ENCODE peak calls at places on chromosomes 3 and 15, in six cellular contexts. W, L, E, P, A and S are unnamed samples. For H3K4me1, the result is how much of the 10 kb centered on the place peaks cover.

GRCh38 chr3:119494597-119494996 is 3.8 kb upstream of the TIMMDC1 start:
- DNase-seq in W (no peak), L (peak), E (no peak), P (no peak), A (no peak), S (no peak)

GRCh38 chr3:9884555-9885165 is 4.6 kb upstream of the CIDEC start:
- DNase-seq in W (peak), L (peak), E (no peak), P (no peak), A (peak), S (no peak)

GRCh38 chr3:125078961-125079674 is 23.3 kb upstream of the HEG1 start:
- DNase-seq in W (no peak), L (no peak), E (no peak), P (no peak), A (no peak), S (no peak)

GRCh38 chr15:74196175-74196574 is 6.4 kb downstream of the STRA6 start:
- DNase-seq in W (no peak), L (peak), E (peak), P (no peak), A (no peak), S (peak)

GRCh38 chr15:61426466-61426865 is 197.4 kb upstream of the RORA start:
- DNase-seq in W (no peak), L (no peak), E (no peak), P (no peak), A (no peak), S (no peak)

GRCh38 chr3:41688595-41689380 is 273.1 kb downstream of the ULK4 start:
- DNase-seq in W (no peak), L (no peak), E (no peak), P (no peak), A (no peak), S (no peak)

GRCh38 chr15:25641762-25642161 is 202.9 kb upstream of the UBE3A start:
- DNase-seq in W (no peak), L (no peak), E (no peak), P (no peak), A (no peak), S (no peak)

GRCh38 chr3:177603137-177603603 is 405.9 kb upstream of the TBL1XR1 start:
- DNase-seq in W (no peak), L (no peak), E (no peak), P (no peak), A (no peak), S (no peak)

GRCh38 chr3:38755130-38755529 is 60.9 kb downstream of the SCN10A start:
- DNase-seq in W (no peak), L (no peak), E (no peak), P (no peak), A (no peak), S (no peak)

GRCh38 chr3:38758557-38758956 is 57.5 kb downstream of the SCN10A start:
- DNase-seq in W (no peak), L (no peak), E (no peak), P (peak), A (no peak), S (no peak)

DNA sequence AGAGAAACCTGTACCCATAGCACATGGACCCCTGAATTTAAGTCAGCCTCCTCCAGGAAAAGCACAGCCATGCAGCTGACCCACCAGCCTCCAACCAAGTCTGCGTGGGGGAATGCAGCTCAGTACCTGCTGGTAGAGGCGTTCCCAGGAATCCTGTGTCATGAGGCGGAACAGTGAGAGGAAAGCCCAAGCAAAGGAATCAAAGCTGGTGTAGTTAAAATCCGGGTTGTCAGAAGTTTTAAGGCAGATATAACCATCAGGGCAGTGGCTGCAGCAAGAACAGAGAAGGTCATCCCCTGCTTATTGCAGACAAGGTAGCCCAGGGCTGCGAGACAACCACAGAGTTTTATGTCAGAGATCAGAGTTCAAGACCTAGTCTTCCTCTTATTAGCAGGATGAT is 59.1 kb downstream of the SCN10A start:
- DNase-seq in W (no peak), L (no peak), E (no peak), P (no peak), A (no peak), S (no peak)
- H3K4me1 ChIP-seq in W (under half), L (under half), E (under half), P (under half), A (under half), S (under half)

DNA sequence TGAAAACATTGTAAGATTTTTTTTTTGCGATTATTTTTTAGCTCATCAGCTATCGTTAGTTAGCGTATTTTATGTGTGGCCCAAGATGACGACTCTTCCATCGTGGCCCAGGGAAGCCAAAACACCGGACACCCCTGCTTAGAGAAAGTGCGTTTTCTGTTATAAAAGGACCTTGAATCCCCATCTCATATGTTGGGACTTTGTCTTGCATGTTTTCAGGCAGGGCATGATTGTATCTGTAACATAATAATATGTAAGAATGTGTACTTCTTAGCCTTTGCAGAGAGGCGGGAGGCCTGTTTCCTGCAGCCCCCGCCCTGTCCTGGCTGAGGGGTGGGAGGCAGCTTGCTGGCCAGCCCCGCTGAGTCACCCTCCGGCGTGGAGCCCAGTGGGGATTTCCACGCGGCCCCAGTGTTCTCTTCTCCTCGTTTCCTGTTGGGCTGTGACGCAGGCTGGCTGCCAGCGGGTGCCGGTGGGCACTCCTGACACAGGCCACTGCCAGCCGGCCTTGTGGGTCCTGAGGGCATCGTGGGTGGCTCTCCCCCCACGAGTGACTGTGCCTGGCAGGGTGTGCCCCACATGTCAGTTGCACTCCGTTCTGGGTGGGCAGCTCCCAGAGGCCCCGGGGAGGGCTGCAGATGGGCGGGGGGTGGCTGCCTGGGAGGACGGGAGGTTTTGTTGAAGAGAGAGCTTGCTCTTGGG is 55.6 kb downstream of the SMAD3 start:
- DNase-seq in W (peak), L (peak), E (peak), P (peak), A (peak), S (peak)
- TF ChIP-seq EP300 in W (no peak), L (peak), E (peak), P (no peak), A (peak), S (no peak)

GRCh38 chr3:69292959-69293574 is 92.8 kb downstream of the FRMD4B start:
- DNase-seq in W (no peak), L (no peak), E (no peak), P (no peak), A (no peak), S (no peak)
- H3K4me1 ChIP-seq in W (under half), L (under half), E (under half), P (under half), A (under half), S (under half)

DNA sequence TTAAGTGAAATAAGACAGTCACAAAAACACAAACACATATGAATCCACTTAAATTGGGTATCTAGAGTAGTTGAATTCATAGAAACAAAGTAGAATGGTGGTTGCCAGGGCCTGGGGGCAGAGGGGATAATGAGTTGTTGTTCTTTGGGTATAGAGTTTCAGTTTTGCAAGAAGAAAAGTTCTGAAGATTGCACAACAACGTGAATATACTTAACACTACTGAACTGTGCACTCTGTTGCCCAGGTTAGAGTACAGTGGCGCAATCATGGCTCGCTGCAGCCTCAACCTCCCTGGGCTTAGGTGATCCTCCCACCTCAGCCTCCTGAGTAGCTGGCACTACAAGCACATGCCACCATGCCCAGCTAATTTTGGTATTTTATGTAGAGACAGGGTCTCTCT is 14.9 kb downstream of the GRAMD2A start:
- DNase-seq in W (no peak), L (no peak), E (no peak), P (no peak), A (no peak), S (no peak)
- TF ChIP-seq EP300 in W (no peak), L (no peak), E (no peak), P (no peak), A (no peak), S (no peak)

GRCh38 chr3:71987089-71987735 is 202.3 kb upstream of the PROK2 start:
- DNase-seq in W (no peak), L (no peak), E (no peak), P (no peak), A (no peak), S (no peak)

GRCh38 chr3:71987828-71988227 is 202.9 kb upstream of the PROK2 start:
- DNase-seq in W (no peak), L (no peak), E (no peak), P (no peak), A (peak), S (no peak)

GRCh38 chr3:71979155-71979554 is 194.2 kb upstream of the PROK2 start:
- DNase-seq in W (no peak), L (no peak), E (no peak), P (no peak), A (no peak), S (no peak)

GRCh38 chr3:71984843-71985594 is 200.1 kb upstream of the PROK2 start:
- DNase-seq in W (no peak), L (no peak), E (peak), P (no peak), A (no peak), S (peak)

DNA sequence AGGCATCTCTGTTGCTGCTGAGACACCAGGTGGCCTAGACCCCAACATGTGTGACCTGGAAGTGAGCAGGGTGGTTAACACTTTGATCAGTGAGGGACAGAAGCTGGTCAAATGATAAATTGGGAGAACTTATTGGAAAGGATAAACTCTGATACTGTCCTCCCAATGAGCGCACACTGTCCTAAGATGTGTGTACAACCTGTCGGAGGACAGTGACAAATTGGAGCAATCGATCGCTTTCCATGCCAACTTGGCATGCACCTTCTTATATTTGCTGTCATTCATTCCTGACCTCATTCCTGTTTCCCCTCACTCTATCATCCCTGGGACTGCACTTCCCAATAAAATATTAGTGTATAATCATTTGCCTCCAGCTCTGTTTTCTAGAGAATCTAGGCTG is 198.7 kb upstream of the PROK2 start:
- DNase-seq in W (no peak), L (no peak), E (no peak), P (no peak), A (no peak), S (no peak)
- H3K4me1 ChIP-seq in W (under half), L (under half), E (under half), P (under half), A (under half), S (under half)

GRCh38 chr15:101646652-101647051 is 5.5 kb downstream of the TM2D3 start:
- DNase-seq in W (no peak), L (no peak), E (no peak), P (no peak), A (no peak), S (no peak)

GRCh38 chr15:101642361-101642760 is 9.8 kb downstream of the TM2D3 start:
- DNase-seq in W (no peak), L (no peak), E (no peak), P (no peak), A (no peak), S (no peak)

GRCh38 chr15:101637549-101638318 is 14.4 kb downstream of the TM2D3 start:
- DNase-seq in W (no peak), L (no peak), E (peak), P (no peak), A (no peak), S (no peak)

GRCh38 chr15:101641134-101641764 is 10.9 kb downstream of the TM2D3 start:
- DNase-seq in W (peak), L (peak), E (peak), P (peak), A (peak), S (peak)

GRCh38 chr15:101641894-101642293 is 10.3 kb downstream of the TM2D3 start:
- DNase-seq in W (no peak), L (no peak), E (no peak), P (no peak), A (no peak), S (no peak)
- TF ChIP-seq EP300 in W (no peak), L (no peak), E (no peak), P (no peak), A (no peak), S (no peak)

GRCh38 chr3:159378391-159378790 is 576.5 kb downstream of the MFSD1 start:
- DNase-seq in W (no peak), L (no peak), E (no peak), P (no peak), A (no peak), S (no peak)
- H3K4me1 ChIP-seq in W (under half), L (under half), E (under half), P (under half), A (under half), S (under half)